ENCODE peak calls at places on chromosome 9, in nine cellular contexts. X is transverse colon; P is right lobe of liver; F is OCI-LY7; W is CD4-positive, alpha-beta memory T cell; I is cardiac muscle cell; Y is lower lobe of right lung; L is left ventricle myocardium inferior; N is A549. G is an unnamed sample.

GRCh38 chr9:94649100-94649855 is 10.0 kb upstream of the FBP1 start:
- DNase-seq in X (no peak), P (no peak), F (no peak), W (no peak), I (peak; percentile 44), Y (no peak), L (no peak), N (peak; percentile 11), G (no peak)

GRCh38 chr9:76987594-76988200 is 31.8 kb upstream of the FOXB2 start:
- DNase-seq in X (peak; percentile 51), P (no peak), F (peak; percentile 22), W (no peak), I (peak; percentile 67), Y (no peak), L (no peak), N (peak; percentile 38), G (no peak)

GRCh38 chr9:35357116-35357515 is 132.8 kb upstream of the RUSC2 start:
- DNase-seq in X (no peak), P (no peak), F (no peak), W (no peak), I (no peak), Y (no peak), L (no peak), N (no peak), G (no peak)

GRCh38 chr9:115595951-115596742 is 478.2 kb upstream of the TNC start:
- DNase-seq in X (no peak), P (no peak), F (no peak), W (no peak), I (peak; percentile 91), Y (no peak), L (no peak), N (no peak), G (peak; percentile 100)

GRCh38 chr9:106059886-106060285 is 365.5 kb downstream of the TMEM38B start:
- DNase-seq in X (no peak), P (no peak), F (no peak), W (no peak), I (no peak), Y (no peak), L (no peak), N (no peak), G (no peak)

GRCh38 chr9:131733601-131734061 is 6.2 kb downstream of the RAPGEF1 start:
- DNase-seq in X (peak; percentile 58), P (no peak), F (no peak), W (peak; percentile 52), I (peak; percentile 97), Y (no peak), L (no peak), N (peak; percentile 86), G (no peak)

GRCh38 chr9:124665391-124666058 is 105.6 kb downstream of the NR6A1 start:
- DNase-seq in X (no peak), P (no peak), F (no peak), W (no peak), I (no peak), Y (no peak), L (no peak), N (no peak), G (no peak)

GRCh38 chr9:136719212-136719880 is 7.0 kb downstream of the DIPK1B start:
- DNase-seq in X (no peak), P (peak; percentile 64), F (no peak), W (no peak), I (no peak), Y (peak; percentile 67), L (no peak), N (peak; percentile 50), G (no peak)

GRCh38 chr9:83937861-83938455 is 16.7 kb upstream of the KIF27 start:
- DNase-seq in X (no peak), P (no peak), F (peak; percentile 80), W (peak; percentile 65), I (peak; percentile 77), Y (no peak), L (no peak), N (peak; percentile 56), G (peak; percentile 67)

GRCh38 chr9:89404074-89404473 is 85.8 kb downstream of the SECISBP2 start:
- DNase-seq in X (no peak), P (no peak), F (no peak), W (no peak), I (no peak), Y (no peak), L (no peak), N (no peak), G (no peak)

GRCh38 chr9:122346478-122347347 is 24.1 kb upstream of the PTGS1 start:
- DNase-seq in X (peak; percentile 46), P (peak; percentile 71), F (no peak), W (no peak), I (peak; percentile 53), Y (peak; percentile 71), L (peak; percentile 63), N (peak; percentile 16), G (no peak)

GRCh38 chr9:86521322-86521721 is 167.1 kb upstream of the TUT7 start:
- DNase-seq in X (no peak), P (no peak), F (no peak), W (no peak), I (no peak), Y (no peak), L (no peak), N (no peak), G (no peak)

GRCh38 chr9:34991833-34992375 is 2.4 kb downstream of the DNAJB5 start:
- DNase-seq in X (no peak), P (no peak), F (no peak), W (no peak), I (peak; percentile 27), Y (no peak), L (peak; percentile 64), N (no peak), G (no peak)

GRCh38 chr9:135077497-135078200 is 9.8 kb upstream of the OLFM1 start:
- DNase-seq in X (peak; percentile 5), P (peak; percentile 34), F (no peak), W (no peak), I (peak; percentile 45), Y (no peak), L (no peak), N (peak; percentile 49), G (no peak)

GRCh38 chr9:17134843-17135577 is at the start of gene CNTLN:
- DNase-seq in X (peak; percentile 93), P (peak; percentile 97), F (no peak), W (peak; percentile 0), I (peak; percentile 97), Y (peak; percentile 93), L (peak; percentile 97), N (peak; percentile 90), G (no peak)

GRCh38 chr9:7211657-7212056 is 453.9 kb downstream of the KDM4C start:
- DNase-seq in X (no peak), P (no peak), F (no peak), W (no peak), I (no peak), Y (no peak), L (no peak), N (no peak), G (no peak)
- H3K27ac ChIP-seq in X (no peak overlapping the region), P (no peak overlapping the region), F (no peak overlapping the region), W (no peak overlapping the region), I (no peak overlapping the region), Y (no peak overlapping the region), L (no peak overlapping the region), N (no peak overlapping the region), G (no peak overlapping the region)

DNA sequence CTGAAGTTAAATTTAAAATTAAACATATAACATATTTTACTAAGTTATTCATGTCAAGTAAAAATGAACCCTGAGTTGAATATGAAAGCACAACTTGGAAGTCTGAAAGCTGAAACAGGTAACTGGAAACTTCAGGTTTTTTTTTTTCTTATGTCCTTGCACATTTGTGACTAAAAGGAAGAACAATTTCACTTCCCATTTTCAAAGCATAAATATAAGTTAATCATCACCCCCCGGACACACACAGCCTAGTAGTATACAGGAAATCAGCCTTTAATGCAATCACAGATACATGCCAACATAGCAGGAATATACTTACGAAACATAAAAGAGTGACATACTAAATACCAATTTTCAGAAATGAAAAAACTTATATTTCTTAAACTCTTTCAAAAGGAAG is 225.9 kb downstream of the RFX3 start:
- DNase-seq in X (no peak), P (no peak), F (peak; percentile 86), W (no peak), I (peak; percentile 16), Y (no peak), L (no peak), N (no peak), G (no peak)
- H3K27ac ChIP-seq in X (no peak overlapping the region), P (no peak overlapping the region), F (peak overlapping the region; percentile 62), W (no peak overlapping the region), I (no peak overlapping the region), Y (no peak overlapping the region), L (no peak overlapping the region), N (no peak overlapping the region), G (no peak overlapping the region)

GRCh38 chr9:114396558-114397218 is 8.9 kb upstream of the AKNA start:
- DNase-seq in X (no peak), P (no peak), F (peak; percentile 56), W (no peak), I (peak; percentile 89), Y (no peak), L (no peak), N (no peak), G (no peak)

GRCh38 chr9:114395768-114396167 is 8.0 kb upstream of the AKNA start:
- DNase-seq in X (no peak), P (no peak), F (no peak), W (no peak), I (no peak), Y (no peak), L (no peak), N (no peak), G (no peak)

GRCh38 chr9:114395196-114395595 is 7.4 kb upstream of the AKNA start:
- DNase-seq in X (no peak), P (no peak), F (no peak), W (no peak), I (no peak), Y (no peak), L (no peak), N (no peak), G (no peak)

GRCh38 chr9:114392749-114393112 is 4.9 kb upstream of the AKNA start:
- DNase-seq in X (peak; percentile 72), P (no peak), F (peak; percentile 64), W (no peak), I (no peak), Y (no peak), L (no peak), N (no peak), G (no peak)

DNA sequence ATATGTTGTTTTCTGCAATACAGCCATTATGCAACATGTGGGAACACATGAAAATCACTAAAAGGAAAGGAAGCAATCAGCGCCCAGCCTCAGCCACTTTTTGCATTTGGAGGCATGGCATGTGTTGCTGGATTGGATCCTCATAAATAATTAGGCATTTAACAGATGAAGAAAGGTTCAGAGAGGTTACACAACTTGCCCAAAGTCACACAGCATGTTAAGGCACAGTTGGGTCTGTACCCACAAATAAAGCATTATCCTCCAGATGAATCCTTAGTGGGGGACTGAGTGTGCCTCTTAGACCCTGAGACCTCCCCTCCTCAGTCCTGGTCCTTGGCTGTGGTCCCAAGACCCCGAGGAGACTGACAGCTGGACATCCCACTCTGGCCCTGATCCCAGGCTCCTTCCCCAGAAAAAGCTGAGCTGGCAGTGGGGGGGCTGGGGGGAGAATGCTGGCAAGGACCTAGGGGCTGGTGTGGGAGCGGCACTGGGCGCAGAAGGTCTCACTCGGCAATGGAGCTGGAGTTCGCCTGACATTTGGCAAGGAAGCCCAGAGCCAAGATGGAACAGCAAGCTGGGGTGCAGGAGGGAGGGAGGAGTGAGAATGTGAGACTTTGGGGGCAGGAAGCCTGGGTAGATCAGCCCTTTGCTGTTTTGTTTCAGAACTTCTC is 6.9 kb upstream of the AKNA start:
- DNase-seq in X (no peak), P (no peak), F (no peak), W (no peak), I (peak; percentile 40), Y (no peak), L (no peak), N (no peak), G (no peak)
- H3K27ac ChIP-seq in X (peak overlapping the region; percentile 92), P (no peak overlapping the region), F (peak overlapping the region; percentile 97), W (peak overlapping the region; percentile 1), I (no peak overlapping the region), Y (peak overlapping the region; percentile 53), L (peak overlapping the region; percentile 38), N (no peak overlapping the region), G (peak overlapping the region; percentile 32)

GRCh38 chr9:127869310-127870152 is 7.9 kb downstream of the AK1 start:
- DNase-seq in X (peak; percentile 92), P (peak; percentile 90), F (peak; percentile 87), W (peak; percentile 61), I (peak; percentile 88), Y (peak; percentile 92), L (peak; percentile 89), N (peak; percentile 96), G (no peak)
- H3K27ac ChIP-seq in X (no peak overlapping the region), P (no peak overlapping the region), F (no peak overlapping the region), W (no peak overlapping the region), I (peak overlapping the region; percentile 17), Y (peak overlapping the region; percentile 53), L (peak overlapping the region; percentile 97), N (peak overlapping the region; percentile 45), G (no peak overlapping the region)